ENCODE peak calls at places on chromosomes 2 and 18, in eight cellular contexts. One of them, this sample, is unnamed.

GRCh38 chr2:8965573-8965972 is 37.9 kb downstream of the MBOAT2 start:
- DNase-seq in A549: no peak
- DNase-seq in AG04450: no peak
- DNase-seq in progenitor cell of endocrine pancreas: no peak
- DNase-seq in hepatocyte: no peak
- DNase-seq in astrocyte of the cerebellum: no peak
- DNase-seq in GM10248: no peak
- DNase-seq in adrenal gland: no peak
- DNase-seq in this sample: no peak

GRCh38 chr2:32711219-32711618 is 83.4 kb downstream of the TTC27 start:
- DNase-seq in A549: peak
- DNase-seq in AG04450: peak
- DNase-seq in progenitor cell of endocrine pancreas: no peak
- DNase-seq in hepatocyte: no peak
- DNase-seq in astrocyte of the cerebellum: peak
- DNase-seq in GM10248: no peak
- DNase-seq in adrenal gland: no peak
- DNase-seq in this sample: peak

GRCh38 chr18:65725421-65726050 is 25.3 kb upstream of the CDH7 start:
- DNase-seq in A549: peak
- DNase-seq in AG04450: no peak
- DNase-seq in progenitor cell of endocrine pancreas: peak
- DNase-seq in hepatocyte: peak
- DNase-seq in astrocyte of the cerebellum: peak
- DNase-seq in GM10248: no peak
- DNase-seq in adrenal gland: peak
- DNase-seq in this sample: peak

GRCh38 chr2:124283090-124283489 is 258.0 kb downstream of the CNTNAP5 start:
- DNase-seq in A549: no peak
- DNase-seq in AG04450: no peak
- DNase-seq in progenitor cell of endocrine pancreas: no peak
- DNase-seq in hepatocyte: peak
- DNase-seq in astrocyte of the cerebellum: no peak
- DNase-seq in GM10248: no peak
- DNase-seq in adrenal gland: no peak
- DNase-seq in this sample: peak

GRCh38 chr2:170025223-170025622 is 152.7 kb upstream of the MYO3B start:
- DNase-seq in A549: no peak
- DNase-seq in AG04450: no peak
- DNase-seq in progenitor cell of endocrine pancreas: no peak
- DNase-seq in hepatocyte: no peak
- DNase-seq in astrocyte of the cerebellum: no peak
- DNase-seq in GM10248: no peak
- DNase-seq in adrenal gland: no peak
- DNase-seq in this sample: no peak

GRCh38 chr2:213806125-213806726 is 522.0 kb downstream of the SPAG16 start:
- DNase-seq in A549: peak
- DNase-seq in AG04450: no peak
- DNase-seq in progenitor cell of endocrine pancreas: no peak
- DNase-seq in hepatocyte: peak
- DNase-seq in astrocyte of the cerebellum: no peak
- DNase-seq in GM10248: no peak
- DNase-seq in adrenal gland: no peak
- DNase-seq in this sample: peak

GRCh38 chr2:9656270-9656766 is 25.5 kb upstream of the YWHAQ start:
- DNase-seq in A549: peak
- DNase-seq in AG04450: peak
- DNase-seq in progenitor cell of endocrine pancreas: no peak
- DNase-seq in hepatocyte: no peak
- DNase-seq in astrocyte of the cerebellum: peak
- DNase-seq in GM10248: peak
- DNase-seq in adrenal gland: peak
- DNase-seq in this sample: peak

GRCh38 chr2:202717598-202718310 is 83.0 kb downstream of the FAM117B start:
- DNase-seq in A549: no peak
- DNase-seq in AG04450: no peak
- DNase-seq in progenitor cell of endocrine pancreas: no peak
- DNase-seq in hepatocyte: no peak
- DNase-seq in astrocyte of the cerebellum: no peak
- DNase-seq in GM10248: no peak
- DNase-seq in adrenal gland: no peak
- DNase-seq in this sample: peak

GRCh38 chr2:113167115-113167932 is 6.4 kb upstream of the PSD4 start:
- DNase-seq in A549: no peak
- DNase-seq in AG04450: no peak
- DNase-seq in progenitor cell of endocrine pancreas: no peak
- DNase-seq in hepatocyte: peak
- DNase-seq in astrocyte of the cerebellum: no peak
- DNase-seq in GM10248: no peak
- DNase-seq in adrenal gland: peak
- DNase-seq in this sample: no peak
- TF ChIP-seq CTCF in A549: no peak
- TF ChIP-seq CTCF in AG04450: no peak
- TF ChIP-seq CTCF in progenitor cell of endocrine pancreas: no peak
- TF ChIP-seq CTCF in hepatocyte: no peak
- TF ChIP-seq CTCF in astrocyte of the cerebellum: no peak
- TF ChIP-seq CTCF in GM10248: no peak
- TF ChIP-seq CTCF in adrenal gland: no peak
- TF ChIP-seq CTCF in this sample: no peak

GRCh38 chr2:110977388-110977787 is 143.3 kb upstream of the BCL2L11 start:
- DNase-seq in A549: no peak
- DNase-seq in AG04450: no peak
- DNase-seq in progenitor cell of endocrine pancreas: no peak
- DNase-seq in hepatocyte: no peak
- DNase-seq in astrocyte of the cerebellum: no peak
- DNase-seq in GM10248: no peak
- DNase-seq in adrenal gland: no peak
- DNase-seq in this sample: no peak

GRCh38 chr2:110978871-110979833 is 141.6 kb upstream of the BCL2L11 start:
- DNase-seq in A549: no peak
- DNase-seq in AG04450: no peak
- DNase-seq in progenitor cell of endocrine pancreas: no peak
- DNase-seq in hepatocyte: no peak
- DNase-seq in astrocyte of the cerebellum: no peak
- DNase-seq in GM10248: no peak
- DNase-seq in adrenal gland: no peak
- DNase-seq in this sample: no peak

GRCh38 chr2:110980613-110981062 is 140.1 kb upstream of the BCL2L11 start:
- DNase-seq in A549: no peak
- DNase-seq in AG04450: no peak
- DNase-seq in progenitor cell of endocrine pancreas: no peak
- DNase-seq in hepatocyte: no peak
- DNase-seq in astrocyte of the cerebellum: no peak
- DNase-seq in GM10248: no peak
- DNase-seq in adrenal gland: no peak
- DNase-seq in this sample: no peak

GRCh38 chr2:110979834-110980612 is 140.7 kb upstream of the BCL2L11 start:
- DNase-seq in A549: no peak
- DNase-seq in AG04450: no peak
- DNase-seq in progenitor cell of endocrine pancreas: no peak
- DNase-seq in hepatocyte: no peak
- DNase-seq in astrocyte of the cerebellum: no peak
- DNase-seq in GM10248: no peak
- DNase-seq in adrenal gland: no peak
- DNase-seq in this sample: no peak

DNA sequence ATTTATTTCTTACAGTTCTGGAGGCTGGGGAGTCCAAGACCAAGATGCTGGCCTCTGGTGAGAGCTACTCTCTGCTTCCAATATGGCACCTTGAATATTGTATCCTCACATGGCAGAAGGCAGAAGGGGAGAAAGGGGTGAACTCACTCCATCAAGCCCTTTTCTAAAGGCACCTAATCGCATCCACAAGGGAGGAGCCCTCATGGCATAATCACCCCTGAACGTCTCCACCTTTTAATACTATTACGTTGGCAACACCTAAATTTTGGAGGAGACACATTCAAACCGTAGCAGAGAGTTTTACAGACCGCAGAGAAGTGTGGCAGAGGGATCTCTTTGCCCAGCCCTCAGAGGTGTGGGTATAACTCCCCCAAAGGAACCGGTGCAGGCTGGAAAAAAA is 142.6 kb upstream of the BCL2L11 start:
- DNase-seq in A549: no peak
- DNase-seq in AG04450: no peak
- DNase-seq in progenitor cell of endocrine pancreas: no peak
- DNase-seq in hepatocyte: no peak
- DNase-seq in astrocyte of the cerebellum: no peak
- DNase-seq in GM10248: no peak
- DNase-seq in adrenal gland: no peak
- DNase-seq in this sample: no peak
- TF ChIP-seq CTCF in A549: no peak
- TF ChIP-seq CTCF in AG04450: no peak
- TF ChIP-seq CTCF in progenitor cell of endocrine pancreas: no peak
- TF ChIP-seq CTCF in hepatocyte: no peak
- TF ChIP-seq CTCF in astrocyte of the cerebellum: no peak
- TF ChIP-seq CTCF in GM10248: no peak
- TF ChIP-seq CTCF in adrenal gland: no peak
- TF ChIP-seq CTCF in this sample: no peak

GRCh38 chr2:55157474-55157884 is 74.6 kb downstream of the CLHC1 start:
- DNase-seq in A549: no peak
- DNase-seq in AG04450: no peak
- DNase-seq in progenitor cell of endocrine pancreas: no peak
- DNase-seq in hepatocyte: no peak
- DNase-seq in astrocyte of the cerebellum: no peak
- DNase-seq in GM10248: no peak
- DNase-seq in adrenal gland: peak
- DNase-seq in this sample: peak
- TF ChIP-seq CTCF in A549: no peak
- TF ChIP-seq CTCF in AG04450: peak
- TF ChIP-seq CTCF in progenitor cell of endocrine pancreas: no peak
- TF ChIP-seq CTCF in hepatocyte: no peak
- TF ChIP-seq CTCF in astrocyte of the cerebellum: peak
- TF ChIP-seq CTCF in GM10248: no peak
- TF ChIP-seq CTCF in adrenal gland: no peak
- TF ChIP-seq CTCF in this sample: no peak

GRCh38 chr2:127134235-127134634 is 27.3 kb upstream of the BIN1 start:
- DNase-seq in A549: no peak
- DNase-seq in AG04450: no peak
- DNase-seq in progenitor cell of endocrine pancreas: no peak
- DNase-seq in hepatocyte: no peak
- DNase-seq in astrocyte of the cerebellum: no peak
- DNase-seq in GM10248: no peak
- DNase-seq in adrenal gland: no peak
- DNase-seq in this sample: no peak
- TF ChIP-seq CTCF in A549: no peak
- TF ChIP-seq CTCF in AG04450: no peak
- TF ChIP-seq CTCF in progenitor cell of endocrine pancreas: no peak
- TF ChIP-seq CTCF in hepatocyte: no peak
- TF ChIP-seq CTCF in astrocyte of the cerebellum: no peak
- TF ChIP-seq CTCF in GM10248: no peak
- TF ChIP-seq CTCF in adrenal gland: no peak
- TF ChIP-seq CTCF in this sample: no peak

GRCh38 chr2:231384970-231385369 is 10.5 kb upstream of the B3GNT7 start:
- DNase-seq in A549: no peak
- DNase-seq in AG04450: no peak
- DNase-seq in progenitor cell of endocrine pancreas: no peak
- DNase-seq in hepatocyte: no peak
- DNase-seq in astrocyte of the cerebellum: no peak
- DNase-seq in GM10248: no peak
- DNase-seq in adrenal gland: no peak
- DNase-seq in this sample: no peak

GRCh38 chr2:231388725-231389346 is 6.7 kb upstream of the B3GNT7 start:
- DNase-seq in A549: no peak
- DNase-seq in AG04450: no peak
- DNase-seq in progenitor cell of endocrine pancreas: no peak
- DNase-seq in hepatocyte: no peak
- DNase-seq in astrocyte of the cerebellum: no peak
- DNase-seq in GM10248: no peak
- DNase-seq in adrenal gland: no peak
- DNase-seq in this sample: no peak

GRCh38 chr2:231387904-231388724 is 7.4 kb upstream of the B3GNT7 start:
- DNase-seq in A549: no peak
- DNase-seq in AG04450: no peak
- DNase-seq in progenitor cell of endocrine pancreas: no peak
- DNase-seq in hepatocyte: peak
- DNase-seq in astrocyte of the cerebellum: no peak
- DNase-seq in GM10248: no peak
- DNase-seq in adrenal gland: no peak
- DNase-seq in this sample: peak

GRCh38 chr2:231385429-231385828 is 10.1 kb upstream of the B3GNT7 start:
- DNase-seq in A549: no peak
- DNase-seq in AG04450: no peak
- DNase-seq in progenitor cell of endocrine pancreas: no peak
- DNase-seq in hepatocyte: no peak
- DNase-seq in astrocyte of the cerebellum: no peak
- DNase-seq in GM10248: no peak
- DNase-seq in adrenal gland: no peak
- DNase-seq in this sample: no peak

DNA sequence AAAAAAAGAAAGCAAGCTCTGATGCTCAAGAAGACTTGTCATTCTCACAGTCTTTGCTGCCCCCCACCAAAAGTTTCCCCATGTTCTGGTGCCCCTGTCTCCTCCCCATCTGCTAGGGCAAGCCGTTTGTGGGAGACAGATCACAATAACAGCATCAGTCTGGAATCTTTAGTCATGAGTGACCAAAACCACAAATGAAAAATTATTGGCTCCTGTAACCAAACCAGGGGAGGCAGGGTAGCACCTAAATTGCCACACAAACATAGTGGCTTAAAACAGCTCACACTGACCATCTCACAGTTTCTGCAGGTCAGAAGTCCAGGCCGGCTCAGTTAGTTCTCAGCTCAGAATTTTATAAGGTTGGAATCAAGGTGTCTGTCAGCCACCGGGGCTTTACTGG is 9.1 kb upstream of the B3GNT7 start:
- DNase-seq in A549: no peak
- DNase-seq in AG04450: peak
- DNase-seq in progenitor cell of endocrine pancreas: no peak
- DNase-seq in hepatocyte: no peak
- DNase-seq in astrocyte of the cerebellum: peak
- DNase-seq in GM10248: no peak
- DNase-seq in adrenal gland: no peak
- DNase-seq in this sample: no peak
- TF ChIP-seq CTCF in A549: no peak
- TF ChIP-seq CTCF in AG04450: no peak
- TF ChIP-seq CTCF in progenitor cell of endocrine pancreas: no peak
- TF ChIP-seq CTCF in hepatocyte: no peak
- TF ChIP-seq CTCF in astrocyte of the cerebellum: no peak
- TF ChIP-seq CTCF in GM10248: no peak
- TF ChIP-seq CTCF in adrenal gland: no peak
- TF ChIP-seq CTCF in this sample: no peak

GRCh38 chr2:205047273-205047839 is 502.1 kb downstream of the PARD3B start:
- DNase-seq in A549: no peak
- DNase-seq in AG04450: no peak
- DNase-seq in progenitor cell of endocrine pancreas: no peak
- DNase-seq in hepatocyte: no peak
- DNase-seq in astrocyte of the cerebellum: no peak
- DNase-seq in GM10248: no peak
- DNase-seq in adrenal gland: no peak
- DNase-seq in this sample: no peak
- TF ChIP-seq CTCF in A549: no peak
- TF ChIP-seq CTCF in AG04450: no peak
- TF ChIP-seq CTCF in progenitor cell of endocrine pancreas: peak
- TF ChIP-seq CTCF in hepatocyte: no peak
- TF ChIP-seq CTCF in astrocyte of the cerebellum: no peak
- TF ChIP-seq CTCF in GM10248: no peak
- TF ChIP-seq CTCF in adrenal gland: no peak
- TF ChIP-seq CTCF in this sample: no peak

DNA sequence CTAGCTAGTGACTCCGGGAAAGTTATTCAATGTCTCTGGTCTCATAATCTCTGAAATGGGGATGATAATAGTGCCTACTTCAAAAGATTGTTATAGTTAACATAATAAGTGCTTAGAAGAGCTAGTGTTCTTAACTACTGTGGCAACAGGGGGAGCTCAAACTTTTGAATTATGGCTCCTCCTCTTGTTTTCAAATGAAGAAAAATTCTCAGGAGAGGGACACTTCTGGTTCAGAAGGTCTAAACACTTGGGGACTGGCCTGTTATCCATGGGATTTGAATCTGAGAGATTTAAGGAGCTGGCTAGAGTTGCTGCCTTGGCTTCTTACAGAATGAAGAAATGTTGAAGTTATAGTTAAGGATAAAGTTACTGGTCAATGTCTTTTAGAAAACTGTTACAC is 92.2 kb upstream of the ITGB6 start:
- DNase-seq in A549: no peak
- DNase-seq in AG04450: no peak
- DNase-seq in progenitor cell of endocrine pancreas: no peak
- DNase-seq in hepatocyte: no peak
- DNase-seq in astrocyte of the cerebellum: no peak
- DNase-seq in GM10248: no peak
- DNase-seq in adrenal gland: no peak
- DNase-seq in this sample: no peak
- TF ChIP-seq CTCF in A549: no peak
- TF ChIP-seq CTCF in AG04450: peak
- TF ChIP-seq CTCF in progenitor cell of endocrine pancreas: no peak
- TF ChIP-seq CTCF in hepatocyte: peak
- TF ChIP-seq CTCF in astrocyte of the cerebellum: peak
- TF ChIP-seq CTCF in GM10248: no peak
- TF ChIP-seq CTCF in adrenal gland: no peak
- TF ChIP-seq CTCF in this sample: no peak